ENCODE peak calls at places on chromosome 19, in four cellular contexts. One of them, this sample, is unnamed.
A peak's percentile ranks its signal among the peaks of the same experiment; 100 is the strongest.

GRCh38 chr19:38868551-38868950 is 9.5 kb downstream of the RINL start:
- DNase-seq in IMR-90: no peak
- DNase-seq in trophoblast cell: peak; percentile 85
- DNase-seq in pancreas: no peak
- DNase-seq in this sample: no peak

GRCh38 chr19:6249296-6249695 is 30.5 kb downstream of the MLLT1 start:
- DNase-seq in trophoblast cell: no peak
- DNase-seq in pancreas: no peak
- DNase-seq in IMR-90: peak; percentile 49
- DNase-seq in this sample: no peak

GRCh38 chr19:7985481-7985911 is 19.9 kb downstream of the ELAVL1 start:
- DNase-seq in IMR-90: no peak
- DNase-seq in trophoblast cell: no peak
- DNase-seq in pancreas: no peak
- DNase-seq in this sample: no peak

GRCh38 chr19:33346665-33347064 is 26.8 kb upstream of the CEBPG start:
- DNase-seq in IMR-90: no peak
- DNase-seq in trophoblast cell: no peak
- DNase-seq in pancreas: no peak
- DNase-seq in this sample: no peak

GRCh38 chr19:39356647-39357046 is 14.4 kb downstream of the SAMD4B start:
- DNase-seq in trophoblast cell: no peak
- DNase-seq in pancreas: no peak
- DNase-seq in IMR-90: no peak
- DNase-seq in this sample: no peak

GRCh38 chr19:12687496-12688196 is at the start of gene GNG14:
- DNase-seq in trophoblast cell: no peak
- DNase-seq in IMR-90: no peak
- DNase-seq in pancreas: no peak
- DNase-seq in this sample: no peak

GRCh38 chr19:33248954-33249613 is 23.4 kb upstream of the SLC7A10 start:
- DNase-seq in IMR-90: no peak
- DNase-seq in trophoblast cell: peak; percentile 99
- DNase-seq in pancreas: no peak
- DNase-seq in this sample: no peak

GRCh38 chr19:19649580-19649995 is 6.1 kb upstream of the GMIP start:
- DNase-seq in pancreas: no peak
- DNase-seq in IMR-90: no peak
- DNase-seq in trophoblast cell: no peak
- DNase-seq in this sample: no peak

GRCh38 chr19:12937243-12938053 is 961 bp upstream of the CALR start:
- DNase-seq in IMR-90: no peak
- DNase-seq in pancreas: peak; percentile 59
- DNase-seq in trophoblast cell: peak; percentile 34
- DNase-seq in this sample: no peak

GRCh38 chr19:49713236-49713845 is 22.4 kb downstream of the CPT1C start:
- DNase-seq in IMR-90: no peak
- DNase-seq in trophoblast cell: peak; percentile 75
- DNase-seq in pancreas: no peak
- DNase-seq in this sample: no peak

GRCh38 chr19:47190167-47190727 is 40.8 kb downstream of the BBC3 start:
- DNase-seq in IMR-90: peak; percentile 71
- DNase-seq in trophoblast cell: no peak
- DNase-seq in pancreas: peak; percentile 65
- DNase-seq in this sample: peak; percentile 89

GRCh38 chr19:31985001-31985605 is 360.3 kb upstream of the ZNF507 start:
- DNase-seq in IMR-90: no peak
- DNase-seq in trophoblast cell: no peak
- DNase-seq in pancreas: no peak
- DNase-seq in this sample: peak; percentile 19

GRCh38 chr19:984165-984967 is at the start of gene WDR18:
- DNase-seq in trophoblast cell: peak; percentile 94
- DNase-seq in pancreas: peak; percentile 92
- DNase-seq in IMR-90: peak; percentile 81
- DNase-seq in this sample: peak; percentile 93

GRCh38 chr19:29404951-29405727 is 120.7 kb upstream of the VSTM2B start:
- DNase-seq in IMR-90: no peak
- DNase-seq in pancreas: no peak
- DNase-seq in trophoblast cell: peak; percentile 80
- DNase-seq in this sample: no peak

GRCh38 chr19:15328312-15328711 is 4.0 kb downstream of the BRD4 start:
- DNase-seq in trophoblast cell: peak; percentile 74
- DNase-seq in pancreas: no peak
- DNase-seq in IMR-90: no peak
- DNase-seq in this sample: peak; percentile 75

GRCh38 chr19:742540-743075 is 8.3 kb upstream of the MISP start:
- DNase-seq in pancreas: no peak
- DNase-seq in trophoblast cell: peak; percentile 53
- DNase-seq in IMR-90: no peak
- DNase-seq in this sample: no peak

GRCh38 chr19:45496349-45496953 is 396 bp downstream of the RTN2 start:
- DNase-seq in pancreas: no peak
- DNase-seq in trophoblast cell: no peak
- DNase-seq in IMR-90: no peak
- DNase-seq in this sample: no peak

GRCh38 chr19:15283141-15283885 is 49.0 kb downstream of the BRD4 start:
- DNase-seq in pancreas: no peak
- DNase-seq in IMR-90: peak; percentile 59
- DNase-seq in trophoblast cell: peak; percentile 32
- DNase-seq in this sample: no peak

GRCh38 chr19:35128398-35129057 is 6.3 kb downstream of the LGI4 start:
- DNase-seq in pancreas: no peak
- DNase-seq in trophoblast cell: no peak
- DNase-seq in IMR-90: no peak
- DNase-seq in this sample: no peak

DNA sequence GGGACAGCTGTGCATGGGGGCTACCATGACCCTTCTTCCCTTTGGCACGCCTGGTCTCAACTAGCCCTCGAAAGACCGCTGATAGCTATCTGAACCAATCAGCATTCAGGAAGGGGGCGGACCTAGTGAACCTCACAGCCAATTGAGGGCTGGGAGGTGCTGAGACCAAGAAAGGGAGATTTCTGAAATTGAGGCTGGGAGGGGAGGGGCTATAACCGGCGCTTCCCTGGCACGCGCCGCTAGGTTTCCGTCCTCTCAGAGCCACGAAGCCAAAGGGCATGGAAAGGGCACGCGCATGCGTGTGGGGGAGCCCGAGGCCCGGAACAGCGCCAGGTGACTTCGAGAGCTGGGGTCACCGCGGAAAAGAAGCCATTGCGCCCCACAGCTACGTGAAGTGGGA is 4.2 kb upstream of the PAFAH1B3 start:
- DNase-seq in IMR-90: no peak
- DNase-seq in pancreas: no peak
- DNase-seq in trophoblast cell: no peak
- DNase-seq in this sample: no peak
- H3K27ac ChIP-seq in IMR-90: no peak overlapping the region
- H3K27ac ChIP-seq in pancreas: no peak overlapping the region
- H3K27ac ChIP-seq in trophoblast cell: no peak overlapping the region
- H3K27ac ChIP-seq in this sample: no peak overlapping the region

GRCh38 chr19:14115761-14116160 is 1.8 kb downstream of the PRKACA start:
- DNase-seq in trophoblast cell: no peak
- DNase-seq in pancreas: no peak
- DNase-seq in IMR-90: no peak
- DNase-seq in this sample: no peak
- H3K4me3 ChIP-seq in trophoblast cell: no peak overlapping the region
- H3K4me3 ChIP-seq in pancreas: peak overlapping the region; percentile 79
- H3K4me3 ChIP-seq in IMR-90: no peak overlapping the region
- H3K4me3 ChIP-seq in this sample: no peak overlapping the region

DNA sequence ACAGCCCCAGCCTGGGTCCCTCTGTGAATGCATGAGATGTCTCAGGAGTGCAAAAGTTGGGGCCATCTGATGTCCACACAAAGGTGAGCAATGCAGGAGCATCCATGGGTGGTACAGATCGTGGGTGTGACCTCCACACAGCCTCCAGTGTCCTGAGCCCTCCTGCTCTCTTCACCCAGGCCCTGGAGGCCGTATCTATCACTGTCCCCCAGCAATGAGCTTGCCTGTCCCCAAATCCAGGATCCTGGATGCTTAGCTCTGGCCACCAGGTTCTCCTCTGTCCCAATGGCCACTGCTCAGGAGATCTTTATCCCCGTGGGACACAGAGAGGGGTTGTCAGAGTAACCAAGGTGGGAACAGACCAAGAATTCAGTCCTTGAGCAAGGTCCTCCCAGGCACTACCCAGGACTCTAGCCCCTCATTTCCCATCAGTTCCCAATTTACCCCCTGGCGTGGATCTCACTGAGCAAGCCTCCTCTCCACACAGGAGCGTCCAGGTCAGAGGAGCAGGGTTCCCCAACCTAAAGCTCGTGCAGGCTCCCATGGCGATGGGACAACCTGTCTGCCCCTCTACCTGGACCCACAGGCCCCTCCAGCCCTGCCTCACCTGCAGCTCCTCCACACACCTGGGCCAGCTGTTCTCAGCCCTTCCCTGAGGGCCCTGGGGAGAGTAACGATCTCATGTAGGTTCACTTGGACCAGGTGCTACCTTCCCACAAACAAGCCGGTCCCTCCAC is 11.3 kb downstream of the CEACAM21 start:
- DNase-seq in trophoblast cell: no peak
- DNase-seq in IMR-90: no peak
- DNase-seq in pancreas: no peak
- DNase-seq in this sample: no peak
- H3K36me3 ChIP-seq in trophoblast cell: no peaks in the 10 kb centered on the region
- H3K36me3 ChIP-seq in IMR-90: no peaks in the 10 kb centered on the region
- H3K36me3 ChIP-seq in pancreas: no peaks in the 10 kb centered on the region
- H3K36me3 ChIP-seq in this sample: no peaks in the 10 kb centered on the region

DNA sequence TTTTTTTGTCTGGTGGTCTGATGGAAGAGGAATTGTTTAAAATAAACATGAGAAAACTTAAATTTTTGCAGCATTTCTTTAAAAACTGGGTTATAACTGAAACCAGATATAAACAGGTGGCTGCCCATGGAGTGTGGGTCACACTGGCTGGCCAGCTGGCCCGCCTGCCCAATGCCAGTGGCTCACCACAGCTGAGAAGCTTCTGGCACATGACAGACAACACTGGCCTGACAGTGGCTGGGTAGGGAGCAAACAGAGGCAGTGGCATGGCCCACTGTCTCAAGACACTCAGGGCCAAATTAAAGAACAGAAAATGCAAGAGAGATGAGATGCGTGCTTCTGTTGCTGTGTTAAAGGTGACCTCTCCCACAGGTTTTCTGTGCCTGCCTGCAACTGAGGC is 3.1 kb upstream of the SLC35E1 start:
- DNase-seq in pancreas: no peak
- DNase-seq in IMR-90: no peak
- DNase-seq in trophoblast cell: no peak
- DNase-seq in this sample: no peak
- H3K27ac ChIP-seq in pancreas: no peak overlapping the region
- H3K27ac ChIP-seq in IMR-90: no peak overlapping the region
- H3K27ac ChIP-seq in trophoblast cell: no peak overlapping the region
- H3K27ac ChIP-seq in this sample: no peak overlapping the region